ENCODE peak calls at places on chromosomes 4 and X, in seven cellular contexts. G is amniotic stem cell, E is aorta, B is psoas muscle, H is T follicular helper cell, N is HS-5, F is GM03348. M is an unnamed sample.

GRCh38 chrX:17440836-17441235 is 65.8 kb downstream of the NHS start:
- DNase-seq in G (no peak), E (no peak), B (no peak), H (no peak), N (no peak), F (no peak), M (no peak)

GRCh38 chrX:115413246-115413878 is 123.8 kb downstream of the LUZP4 start:
- DNase-seq in G (peak; percentile 8), E (no peak), B (no peak), H (no peak), N (peak; percentile 11), F (no peak), M (no peak)

GRCh38 chr4:86762649-86763048 is 86.5 kb downstream of the SLC10A6 start:
- DNase-seq in G (no peak), E (peak; percentile 36), B (no peak), H (no peak), N (no peak), F (no peak), M (no peak)

GRCh38 chr4:2353222-2354107 is 65.0 kb downstream of the ZFYVE28 start:
- DNase-seq in G (no peak), E (peak; percentile 73), B (peak; percentile 70), H (no peak), N (no peak), F (no peak), M (no peak)

GRCh38 chr4:176333076-176333475 is 13.3 kb downstream of the SPCS3 start:
- DNase-seq in G (no peak), E (no peak), B (no peak), H (no peak), N (no peak), F (peak; percentile 14), M (no peak)

GRCh38 chr4:184850431-184851199 is 24.8 kb upstream of the ACSL1 start:
- DNase-seq in G (no peak), E (no peak), B (no peak), H (no peak), N (no peak), F (no peak), M (no peak)

GRCh38 chrX:76127341-76127740 is 45.5 kb upstream of the PBDC1 start:
- DNase-seq in G (no peak), E (no peak), B (no peak), H (no peak), N (no peak), F (no peak), M (no peak)

GRCh38 chrX:31572396-31572795 is 500.6 kb upstream of the FTHL17 start:
- DNase-seq in G (no peak), E (no peak), B (no peak), H (no peak), N (no peak), F (no peak), M (peak; percentile 14)

GRCh38 chrX:50456712-50457484 is 13.7 kb downstream of the DGKK start:
- DNase-seq in G (no peak), E (no peak), B (no peak), H (no peak), N (no peak), F (no peak), M (no peak)

GRCh38 chr4:8272472-8273428 is 3.2 kb downstream of the HTRA3 start:
- DNase-seq in G (no peak), E (no peak), B (peak; percentile 77), H (no peak), N (no peak), F (no peak), M (no peak)

GRCh38 chr4:8410641-8411271 is 29.8 kb downstream of the ACOX3 start:
- DNase-seq in G (no peak), E (peak; percentile 79), B (peak; percentile 78), H (no peak), N (no peak), F (peak; percentile 60), M (no peak)

GRCh38 chrX:79572566-79572965 is 205.4 kb upstream of the ITM2A start:
- DNase-seq in G (no peak), E (no peak), B (no peak), H (no peak), N (no peak), F (no peak), M (no peak)